ENCODE peak calls at places on chromosomes 7 and 10, in ten cellular contexts. One of them, this sample, is unnamed.

GRCh38 chr7:127769696-127770400 is 117.9 kb downstream of the SND1 start:
- DNase-seq in fibroblast of pulmonary artery: peak; percentile 50
- DNase-seq in trophoblast cell: peak; percentile 19
- DNase-seq in IMR-90: peak; percentile 58
- DNase-seq in retinal pigment epithelial cell: no peak
- DNase-seq in PC-9: no peak
- DNase-seq in heart right ventricle: no peak
- DNase-seq in spleen: no peak
- DNase-seq in CD8-positive, alpha-beta memory T cell: no peak
- DNase-seq in GM23338: no peak
- DNase-seq in this sample: no peak

GRCh38 chr7:23468721-23469149 is 1.6 kb downstream of the IGF2BP3 start:
- DNase-seq in PC-9: peak; percentile 13
- DNase-seq in retinal pigment epithelial cell: no peak
- DNase-seq in spleen: peak; percentile 78
- DNase-seq in GM23338: peak; percentile 31
- DNase-seq in CD8-positive, alpha-beta memory T cell: no peak
- DNase-seq in heart right ventricle: no peak
- DNase-seq in trophoblast cell: no peak
- DNase-seq in fibroblast of pulmonary artery: no peak
- DNase-seq in IMR-90: no peak
- DNase-seq in this sample: no peak

GRCh38 chr7:77649950-77650349 is 46.3 kb upstream of the RSBN1L start:
- DNase-seq in PC-9: no peak
- DNase-seq in CD8-positive, alpha-beta memory T cell: no peak
- DNase-seq in IMR-90: peak; percentile 81
- DNase-seq in heart right ventricle: no peak
- DNase-seq in GM23338: peak; percentile 11
- DNase-seq in fibroblast of pulmonary artery: peak; percentile 65
- DNase-seq in spleen: no peak
- DNase-seq in trophoblast cell: peak; percentile 80
- DNase-seq in retinal pigment epithelial cell: no peak
- DNase-seq in this sample: no peak

GRCh38 chr7:26500749-26501352 is 209.2 kb downstream of the SNX10 start:
- DNase-seq in fibroblast of pulmonary artery: peak; percentile 54
- DNase-seq in IMR-90: peak; percentile 16
- DNase-seq in retinal pigment epithelial cell: peak; percentile 3
- DNase-seq in heart right ventricle: no peak
- DNase-seq in trophoblast cell: peak; percentile 46
- DNase-seq in GM23338: peak; percentile 63
- DNase-seq in CD8-positive, alpha-beta memory T cell: no peak
- DNase-seq in spleen: no peak
- DNase-seq in PC-9: no peak
- DNase-seq in this sample: peak; percentile 30

GRCh38 chr7:74443591-74444365 is 9.9 kb upstream of the GTF2IRD1 start:
- DNase-seq in trophoblast cell: no peak
- DNase-seq in heart right ventricle: no peak
- DNase-seq in GM23338: no peak
- DNase-seq in PC-9: no peak
- DNase-seq in CD8-positive, alpha-beta memory T cell: no peak
- DNase-seq in spleen: no peak
- DNase-seq in fibroblast of pulmonary artery: no peak
- DNase-seq in IMR-90: no peak
- DNase-seq in retinal pigment epithelial cell: no peak
- DNase-seq in this sample: no peak

GRCh38 chr10:5501976-5502902 is 2.9 kb upstream of the CALML5 start:
- DNase-seq in GM23338: no peak
- DNase-seq in retinal pigment epithelial cell: no peak
- DNase-seq in fibroblast of pulmonary artery: peak; percentile 53
- DNase-seq in spleen: no peak
- DNase-seq in CD8-positive, alpha-beta memory T cell: no peak
- DNase-seq in heart right ventricle: no peak
- DNase-seq in IMR-90: peak; percentile 6
- DNase-seq in trophoblast cell: no peak
- DNase-seq in PC-9: no peak
- DNase-seq in this sample: no peak

GRCh38 chr7:50685445-50686070 is 97.1 kb downstream of the GRB10 start:
- DNase-seq in heart right ventricle: no peak
- DNase-seq in trophoblast cell: peak; percentile 92
- DNase-seq in GM23338: peak; percentile 18
- DNase-seq in PC-9: peak; percentile 73
- DNase-seq in spleen: no peak
- DNase-seq in fibroblast of pulmonary artery: no peak
- DNase-seq in CD8-positive, alpha-beta memory T cell: no peak
- DNase-seq in retinal pigment epithelial cell: no peak
- DNase-seq in IMR-90: no peak
- DNase-seq in this sample: no peak

GRCh38 chr10:18501198-18501597 is 150.2 kb downstream of the NSUN6 start:
- DNase-seq in retinal pigment epithelial cell: no peak
- DNase-seq in fibroblast of pulmonary artery: no peak
- DNase-seq in IMR-90: peak; percentile 72
- DNase-seq in heart right ventricle: no peak
- DNase-seq in trophoblast cell: peak; percentile 9
- DNase-seq in spleen: no peak
- DNase-seq in GM23338: no peak
- DNase-seq in CD8-positive, alpha-beta memory T cell: no peak
- DNase-seq in PC-9: no peak
- DNase-seq in this sample: no peak

GRCh38 chr10:79042639-79043411 is 25.9 kb upstream of the ZMIZ1 start:
- DNase-seq in IMR-90: no peak
- DNase-seq in spleen: no peak
- DNase-seq in PC-9: no peak
- DNase-seq in heart right ventricle: no peak
- DNase-seq in fibroblast of pulmonary artery: no peak
- DNase-seq in retinal pigment epithelial cell: no peak
- DNase-seq in GM23338: no peak
- DNase-seq in trophoblast cell: peak; percentile 78
- DNase-seq in CD8-positive, alpha-beta memory T cell: no peak
- DNase-seq in this sample: no peak

GRCh38 chr10:35795131-35795819 is 153.2 kb upstream of the FZD8 start:
- DNase-seq in heart right ventricle: peak; percentile 15
- DNase-seq in GM23338: no peak
- DNase-seq in fibroblast of pulmonary artery: peak; percentile 59
- DNase-seq in spleen: no peak
- DNase-seq in PC-9: no peak
- DNase-seq in retinal pigment epithelial cell: peak; percentile 32
- DNase-seq in CD8-positive, alpha-beta memory T cell: no peak
- DNase-seq in IMR-90: peak; percentile 64
- DNase-seq in trophoblast cell: no peak
- DNase-seq in this sample: no peak

GRCh38 chr7:130492519-130493274 is 812 bp downstream of the MEST start:
- DNase-seq in trophoblast cell: peak; percentile 25
- DNase-seq in retinal pigment epithelial cell: no peak
- DNase-seq in CD8-positive, alpha-beta memory T cell: no peak
- DNase-seq in PC-9: no peak
- DNase-seq in fibroblast of pulmonary artery: no peak
- DNase-seq in spleen: no peak
- DNase-seq in heart right ventricle: no peak
- DNase-seq in IMR-90: no peak
- DNase-seq in GM23338: peak; percentile 23
- DNase-seq in this sample: no peak

GRCh38 chr10:92757066-92757716 is 67.4 kb downstream of the HHEX start:
- DNase-seq in IMR-90: peak; percentile 82
- DNase-seq in PC-9: peak; percentile 32
- DNase-seq in fibroblast of pulmonary artery: peak; percentile 95
- DNase-seq in GM23338: peak; percentile 55
- DNase-seq in heart right ventricle: peak; percentile 74
- DNase-seq in retinal pigment epithelial cell: peak; percentile 6
- DNase-seq in trophoblast cell: peak; percentile 31
- DNase-seq in CD8-positive, alpha-beta memory T cell: no peak
- DNase-seq in spleen: peak; percentile 92
- DNase-seq in this sample: no peak

GRCh38 chr10:58991842-58992241 is 184.6 kb upstream of the PHYHIPL start:
- DNase-seq in CD8-positive, alpha-beta memory T cell: no peak
- DNase-seq in GM23338: no peak
- DNase-seq in spleen: no peak
- DNase-seq in PC-9: no peak
- DNase-seq in retinal pigment epithelial cell: no peak
- DNase-seq in IMR-90: no peak
- DNase-seq in fibroblast of pulmonary artery: no peak
- DNase-seq in heart right ventricle: no peak
- DNase-seq in trophoblast cell: no peak
- DNase-seq in this sample: no peak

GRCh38 chr7:78562191-78562590 is 763.6 kb downstream of the PHTF2 start:
- DNase-seq in trophoblast cell: no peak
- DNase-seq in GM23338: no peak
- DNase-seq in IMR-90: peak; percentile 50
- DNase-seq in CD8-positive, alpha-beta memory T cell: no peak
- DNase-seq in PC-9: no peak
- DNase-seq in fibroblast of pulmonary artery: no peak
- DNase-seq in spleen: no peak
- DNase-seq in heart right ventricle: no peak
- DNase-seq in retinal pigment epithelial cell: no peak
- DNase-seq in this sample: peak; percentile 64

GRCh38 chr7:129169171-129169643 is 19.2 kb upstream of the SMO start:
- DNase-seq in heart right ventricle: peak; percentile 68
- DNase-seq in spleen: peak; percentile 86
- DNase-seq in trophoblast cell: peak; percentile 30
- DNase-seq in GM23338: peak; percentile 82
- DNase-seq in CD8-positive, alpha-beta memory T cell: peak; percentile 16
- DNase-seq in IMR-90: no peak
- DNase-seq in retinal pigment epithelial cell: no peak
- DNase-seq in PC-9: peak; percentile 21
- DNase-seq in fibroblast of pulmonary artery: no peak
- DNase-seq in this sample: no peak

DNA sequence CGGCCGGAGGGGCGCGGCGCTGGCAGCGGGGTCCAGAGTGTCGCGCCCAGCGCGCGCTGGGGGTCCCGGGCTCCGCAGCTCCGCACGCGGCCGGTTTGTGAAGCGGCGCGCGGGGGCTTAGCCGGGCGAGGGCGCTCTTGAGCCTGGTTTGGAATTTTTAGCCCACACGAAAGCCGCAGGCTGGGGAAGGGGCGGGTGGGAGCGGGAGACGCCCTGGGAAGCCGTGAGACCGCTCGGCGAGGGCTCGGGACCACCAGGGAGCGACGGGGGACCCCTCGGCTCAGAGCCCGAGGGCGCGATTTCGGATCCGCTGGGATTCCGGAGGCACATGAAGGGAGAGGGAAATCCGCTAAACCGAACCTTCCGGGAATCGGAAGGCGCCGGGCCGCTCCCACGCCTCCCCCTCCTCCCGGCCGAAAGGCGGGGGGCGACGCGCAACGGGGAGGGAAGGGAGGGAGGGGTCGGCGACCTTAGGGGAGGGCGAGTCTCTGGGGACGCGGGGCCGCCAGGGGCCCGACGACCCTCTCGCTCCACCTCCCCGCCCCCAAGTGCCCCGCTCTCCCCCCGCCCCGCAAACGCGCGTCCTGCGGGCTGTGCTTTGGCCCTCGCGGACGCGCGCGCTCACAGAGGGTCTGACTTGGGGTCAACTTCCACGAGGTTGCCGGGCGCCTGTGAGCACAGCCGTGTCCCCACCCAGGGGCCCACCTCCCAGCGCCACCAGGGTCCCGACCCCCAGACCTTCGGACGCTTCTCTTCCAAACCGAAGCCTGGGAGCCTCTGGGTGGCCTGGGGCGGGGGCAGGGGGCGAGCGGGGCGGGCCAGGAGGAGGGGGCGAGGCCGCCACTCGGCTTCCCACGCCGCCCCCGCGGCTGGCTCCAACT is 5.1 kb upstream of the ELFN1 start:
- DNase-seq in trophoblast cell: peak; percentile 47
- DNase-seq in heart right ventricle: peak; percentile 71
- DNase-seq in CD8-positive, alpha-beta memory T cell: peak; percentile 23
- DNase-seq in fibroblast of pulmonary artery: peak; percentile 57
- DNase-seq in spleen: peak; percentile 77
- DNase-seq in GM23338: peak; percentile 85
- DNase-seq in retinal pigment epithelial cell: no peak
- DNase-seq in IMR-90: peak; percentile 41
- DNase-seq in PC-9: peak; percentile 66
- DNase-seq in this sample: no peak
- H3K4me3 ChIP-seq in trophoblast cell: peak overlapping the region; percentile 57
- H3K4me3 ChIP-seq in heart right ventricle: peak overlapping the region; percentile 60
- H3K4me3 ChIP-seq in CD8-positive, alpha-beta memory T cell: no peak overlapping the region
- H3K4me3 ChIP-seq in fibroblast of pulmonary artery: peak overlapping the region; percentile 59
- H3K4me3 ChIP-seq in spleen: peak overlapping the region; percentile 66
- H3K4me3 ChIP-seq in GM23338: peak overlapping the region; percentile 76
- H3K4me3 ChIP-seq in retinal pigment epithelial cell: peak overlapping the region; percentile 41
- H3K4me3 ChIP-seq in IMR-90: peak overlapping the region; percentile 91
- H3K4me3 ChIP-seq in PC-9: peak overlapping the region; percentile 38
- H3K4me3 ChIP-seq in this sample: no peak overlapping the region

DNA sequence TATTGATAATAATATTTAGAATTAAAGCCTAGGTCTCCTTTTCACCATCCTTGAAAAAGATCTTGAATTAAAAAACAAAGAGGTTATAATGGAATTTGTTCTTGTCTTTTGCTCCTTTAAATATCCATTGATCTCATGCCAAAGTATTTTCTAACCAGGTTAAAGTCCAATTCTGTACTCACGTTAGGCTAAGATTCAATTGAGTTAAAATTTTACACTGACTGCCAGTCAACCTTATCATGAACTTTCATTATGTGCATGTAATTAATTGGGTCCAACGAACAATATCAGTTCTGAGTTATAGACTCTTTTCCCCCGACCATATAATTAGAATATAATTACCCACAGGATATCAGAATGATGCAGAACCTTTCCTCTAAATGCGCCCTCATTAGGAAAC is 266.6 kb downstream of the DGKB start:
- DNase-seq in CD8-positive, alpha-beta memory T cell: no peak
- DNase-seq in heart right ventricle: no peak
- DNase-seq in GM23338: no peak
- DNase-seq in spleen: no peak
- DNase-seq in PC-9: no peak
- DNase-seq in trophoblast cell: no peak
- DNase-seq in retinal pigment epithelial cell: no peak
- DNase-seq in fibroblast of pulmonary artery: no peak
- DNase-seq in IMR-90: no peak
- DNase-seq in this sample: no peak
- H3K4me3 ChIP-seq in CD8-positive, alpha-beta memory T cell: no peak overlapping the region
- H3K4me3 ChIP-seq in heart right ventricle: no peak overlapping the region
- H3K4me3 ChIP-seq in GM23338: no peak overlapping the region
- H3K4me3 ChIP-seq in spleen: no peak overlapping the region
- H3K4me3 ChIP-seq in PC-9: no peak overlapping the region
- H3K4me3 ChIP-seq in trophoblast cell: no peak overlapping the region
- H3K4me3 ChIP-seq in retinal pigment epithelial cell: no peak overlapping the region
- H3K4me3 ChIP-seq in fibroblast of pulmonary artery: no peak overlapping the region
- H3K4me3 ChIP-seq in IMR-90: no peak overlapping the region
- H3K4me3 ChIP-seq in this sample: no peak overlapping the region

GRCh38 chr10:77836299-77836820 is 90.2 kb downstream of the DLG5 start:
- DNase-seq in heart right ventricle: peak; percentile 53
- DNase-seq in CD8-positive, alpha-beta memory T cell: peak; percentile 73
- DNase-seq in retinal pigment epithelial cell: no peak
- DNase-seq in PC-9: peak; percentile 54
- DNase-seq in spleen: peak; percentile 89
- DNase-seq in GM23338: no peak
- DNase-seq in trophoblast cell: peak; percentile 34
- DNase-seq in fibroblast of pulmonary artery: peak; percentile 39
- DNase-seq in IMR-90: peak; percentile 22
- DNase-seq in this sample: peak; percentile 89
- H3K4me3 ChIP-seq in heart right ventricle: no peak overlapping the region
- H3K4me3 ChIP-seq in CD8-positive, alpha-beta memory T cell: no peak overlapping the region
- H3K4me3 ChIP-seq in retinal pigment epithelial cell: no peak overlapping the region
- H3K4me3 ChIP-seq in PC-9: no peak overlapping the region
- H3K4me3 ChIP-seq in spleen: no peak overlapping the region
- H3K4me3 ChIP-seq in GM23338: no peak overlapping the region
- H3K4me3 ChIP-seq in trophoblast cell: no peak overlapping the region
- H3K4me3 ChIP-seq in fibroblast of pulmonary artery: no peak overlapping the region
- H3K4me3 ChIP-seq in IMR-90: no peak overlapping the region
- H3K4me3 ChIP-seq in this sample: peak overlapping the region; percentile 41

DNA sequence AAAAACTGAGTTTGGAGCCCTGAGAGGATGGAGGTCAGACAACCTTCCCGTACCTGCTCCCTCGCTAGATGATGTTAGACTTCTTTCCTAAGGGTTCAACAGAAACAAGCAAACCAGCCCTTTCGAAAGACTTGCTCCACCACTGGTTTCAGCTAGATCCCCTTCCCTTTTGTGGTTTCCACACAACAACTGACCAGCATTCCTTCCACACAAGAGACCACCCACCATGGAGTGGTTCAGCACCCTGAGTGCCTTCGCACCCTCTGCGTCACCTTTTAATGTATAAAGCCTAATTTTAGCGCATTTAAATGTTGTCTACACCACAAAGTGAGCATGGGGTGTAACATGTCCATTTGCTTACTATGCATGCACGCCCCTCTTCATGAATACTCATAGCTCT is 68.9 kb downstream of the TACC2 start:
- DNase-seq in IMR-90: no peak
- DNase-seq in heart right ventricle: no peak
- DNase-seq in PC-9: no peak
- DNase-seq in CD8-positive, alpha-beta memory T cell: no peak
- DNase-seq in retinal pigment epithelial cell: no peak
- DNase-seq in spleen: no peak
- DNase-seq in trophoblast cell: no peak
- DNase-seq in GM23338: no peak
- DNase-seq in fibroblast of pulmonary artery: no peak
- DNase-seq in this sample: no peak
- H3K4me3 ChIP-seq in IMR-90: no peak overlapping the region
- H3K4me3 ChIP-seq in heart right ventricle: no peak overlapping the region
- H3K4me3 ChIP-seq in PC-9: no peak overlapping the region
- H3K4me3 ChIP-seq in CD8-positive, alpha-beta memory T cell: no peak overlapping the region
- H3K4me3 ChIP-seq in retinal pigment epithelial cell: no peak overlapping the region
- H3K4me3 ChIP-seq in spleen: no peak overlapping the region
- H3K4me3 ChIP-seq in trophoblast cell: no peak overlapping the region
- H3K4me3 ChIP-seq in GM23338: no peak overlapping the region
- H3K4me3 ChIP-seq in fibroblast of pulmonary artery: no peak overlapping the region
- H3K4me3 ChIP-seq in this sample: no peak overlapping the region

This sample was measured in Jurkat, Clone E6-1.